ENCODE peak calls at places on chromosomes 1 and 21, in eight cellular contexts. K is right atrium auricular region, Z is thoracic aorta, S is tibial artery, N is PC-3, Q is OCI-LY7, O is left ventricle myocardium inferior, D is IMR-90. R is an unnamed sample. For H3K36me3, the result is how much of the 10 kb centered on the place peaks cover.

GRCh38 chr1:64721576-64722145 is 23.2 kb upstream of the RAVER2 start:
- DNase-seq in K (no peak), Z (no peak), S (no peak), N (no peak), Q (no peak), O (no peak), D (no peak), R (no peak)

GRCh38 chr1:210951279-210951678 is 182.7 kb downstream of the KCNH1 start:
- DNase-seq in K (no peak), Z (no peak), S (no peak), N (no peak), Q (no peak), O (no peak), D (no peak), R (no peak)

GRCh38 chr1:173103006-173103405 is 52.3 kb upstream of the TNFSF18 start:
- DNase-seq in K (no peak), Z (no peak), S (no peak), N (no peak), Q (no peak), O (no peak), D (no peak), R (no peak)

GRCh38 chr1:83918688-83919285 is 80.1 kb downstream of the TTLL7 start:
- DNase-seq in K (no peak), Z (no peak), S (no peak), N (no peak), Q (no peak), O (no peak), D (no peak), R (no peak)

GRCh38 chr1:200448034-200448762 is 38.4 kb upstream of the ZNF281 start:
- DNase-seq in K (no peak), Z (no peak), S (no peak), N (no peak), Q (no peak), O (no peak), D (no peak), R (no peak)

GRCh38 chr1:115545791-115546733 is 95.7 kb upstream of the VANGL1 start:
- DNase-seq in K (no peak), Z (no peak), S (peak), N (peak), Q (no peak), O (no peak), D (peak), R (peak)

GRCh38 chr1:93841771-93842170 is 37.2 kb downstream of the DNTTIP2 start:
- DNase-seq in K (no peak), Z (no peak), S (no peak), N (no peak), Q (no peak), O (no peak), D (no peak), R (no peak)

GRCh38 chr1:212415107-212415841 is 588 bp upstream of the PACC1 start:
- DNase-seq in K (no peak), Z (no peak), S (no peak), N (no peak), Q (peak), O (no peak), D (no peak), R (no peak)

GRCh38 chr1:29114654-29115053 is 9.0 kb downstream of the TMEM200B start:
- DNase-seq in K (no peak), Z (no peak), S (no peak), N (no peak), Q (no peak), O (no peak), D (no peak), R (no peak)
- H3K36me3 ChIP-seq in K (under half), Z (under half), S (under half), N (under half), Q (half or more), O (under half), D (under half), R (under half)

GRCh38 chr1:38009088-38009840 is 3.3 kb upstream of the UTP11 start:
- DNase-seq in K (no peak), Z (no peak), S (no peak), N (no peak), Q (no peak), O (no peak), D (peak), R (peak)
- TF ChIP-seq CTCF in K (no peak), Z (no peak), S (no peak), N (no peak), Q (no peak), O (no peak), D (peak), R (no peak)

DNA sequence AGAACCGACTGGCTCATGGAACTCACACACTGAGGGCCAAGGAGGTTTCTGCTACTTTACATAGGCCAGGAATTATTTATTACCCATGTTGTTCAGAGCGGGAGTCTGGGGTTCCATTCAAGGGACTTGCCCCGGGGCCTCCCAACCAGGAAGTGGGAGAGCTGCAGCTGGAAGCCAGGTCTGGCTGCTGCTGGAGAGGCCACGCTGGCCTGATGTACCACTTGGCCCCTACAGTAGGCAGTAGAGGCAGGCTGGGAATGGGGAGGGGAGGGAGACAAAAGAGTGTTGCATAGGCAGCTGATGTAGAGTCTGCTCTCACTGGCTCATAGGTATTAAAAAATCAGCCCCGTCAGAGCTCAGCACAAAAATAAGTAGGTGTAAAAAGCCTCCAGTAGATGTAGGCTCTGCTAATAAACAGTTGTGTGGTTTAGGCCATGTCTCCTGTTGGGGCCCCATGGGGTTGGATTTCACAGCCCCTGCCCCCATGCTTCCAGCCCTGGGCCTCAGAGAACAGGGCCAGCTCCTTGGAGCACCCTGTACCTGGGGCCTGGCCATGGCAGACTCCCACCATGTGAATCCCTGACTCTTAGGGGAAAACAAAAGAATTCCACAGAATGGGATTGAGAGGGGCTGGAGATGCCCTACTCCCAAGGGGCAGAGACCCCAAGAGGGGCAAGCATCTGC is 11.7 kb downstream of the LRP8 start:
- DNase-seq in K (no peak), Z (no peak), S (no peak), N (no peak), Q (no peak), O (no peak), D (peak), R (no peak)
- H3K36me3 ChIP-seq in K (under half), Z (under half), S (under half), N (under half), Q (half or more), O (under half), D (under half), R (under half)

DNA sequence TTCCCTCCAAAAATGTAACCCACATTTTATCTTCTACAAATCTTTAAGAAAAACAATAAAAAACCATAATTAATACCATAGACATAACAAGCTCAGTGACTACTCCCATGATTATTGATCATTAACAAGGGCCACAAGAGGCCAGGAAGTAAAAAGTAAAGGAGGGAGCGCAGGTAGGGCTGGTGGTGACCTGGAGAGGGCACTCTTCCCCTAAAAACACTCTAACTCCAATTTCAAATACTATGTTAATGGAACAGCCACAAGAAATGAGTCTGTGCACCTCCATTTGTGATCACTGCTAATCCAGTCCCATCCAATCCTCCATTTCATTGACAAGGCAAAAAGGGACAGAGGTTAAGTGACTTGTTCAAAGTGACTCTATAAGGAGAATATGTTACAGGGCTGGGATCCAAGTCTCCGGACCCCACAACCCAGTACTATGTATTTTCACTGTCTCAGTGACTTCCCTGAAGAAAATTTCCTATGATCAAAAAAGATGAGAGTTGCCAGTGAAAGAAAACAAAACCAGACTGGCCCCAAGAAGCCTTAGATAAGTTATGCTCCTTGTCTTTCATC is 41.2 kb upstream of the CFAP298 start:
- DNase-seq in K (no peak), Z (no peak), S (no peak), N (peak), Q (peak), O (no peak), D (peak), R (peak)
- TF ChIP-seq CTCF in K (peak), Z (no peak), S (no peak), N (peak), Q (peak), O (peak), D (peak), R (peak)

GRCh38 chr1:68490046-68490651 is 6.7 kb downstream of the DEPDC1 start:
- DNase-seq in K (no peak), Z (no peak), S (no peak), N (no peak), Q (no peak), O (no peak), D (no peak), R (peak)
- H3K36me3 ChIP-seq in K (under half), Z (under half), S (under half), N (half or more), Q (half or more), O (under half), D (under half), R (under half)

GRCh38 chr21:40615503-40616376 is 231.2 kb downstream of the DSCAM start:
- DNase-seq in K (no peak), Z (no peak), S (no peak), N (no peak), Q (no peak), O (no peak), D (no peak), R (peak)
- TF ChIP-seq CTCF in K (no peak), Z (no peak), S (no peak), N (no peak), Q (no peak), O (no peak), D (no peak), R (no peak)

GRCh38 chr1:43586136-43586726 is 55.5 kb downstream of the PTPRF start:
- DNase-seq in K (no peak), Z (no peak), S (no peak), N (no peak), Q (no peak), O (no peak), D (no peak), R (peak)

GRCh38 chr1:43587594-43587993 is 56.9 kb downstream of the PTPRF start:
- DNase-seq in K (no peak), Z (no peak), S (no peak), N (no peak), Q (no peak), O (no peak), D (peak), R (peak)

GRCh38 chr1:43587001-43587400 is 56.3 kb downstream of the PTPRF start:
- DNase-seq in K (no peak), Z (no peak), S (no peak), N (no peak), Q (no peak), O (no peak), D (no peak), R (no peak)

GRCh38 chr1:43590389-43590788 is 59.6 kb upstream of the KDM4A start:
- DNase-seq in K (no peak), Z (no peak), S (no peak), N (no peak), Q (no peak), O (no peak), D (no peak), R (no peak)

GRCh38 chr1:43588592-43588991 is 57.9 kb downstream of the PTPRF start:
- DNase-seq in K (no peak), Z (no peak), S (no peak), N (no peak), Q (no peak), O (no peak), D (no peak), R (no peak)
- H3K36me3 ChIP-seq in K (under half), Z (under half), S (under half), N (under half), Q (under half), O (under half), D (under half), R (half or more)

DNA sequence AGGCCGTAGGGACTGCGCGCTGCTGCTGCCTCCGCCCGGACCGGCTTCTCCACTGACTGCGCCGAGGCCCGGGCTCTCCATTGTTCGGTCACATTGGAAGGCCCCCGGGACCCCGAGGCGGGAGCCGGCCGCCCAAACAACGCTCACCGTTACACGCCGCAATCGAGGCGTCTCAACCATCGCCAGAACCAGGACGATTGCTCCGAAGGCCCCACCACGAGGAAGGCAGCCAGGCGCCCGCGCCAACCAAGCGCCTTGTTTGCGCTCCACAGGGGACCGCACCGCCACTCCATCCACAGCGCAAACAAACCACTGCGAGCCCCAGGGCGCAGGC is 595 bp downstream of the GLUL start:
- DNase-seq in K (no peak), Z (no peak), S (no peak), N (no peak), Q (no peak), O (no peak), D (no peak), R (no peak)
- TF ChIP-seq CTCF in K (no peak), Z (peak), S (peak), N (no peak), Q (no peak), O (peak), D (no peak), R (no peak)

GRCh38 chr1:24338447-24338846 is 19.3 kb downstream of the GRHL3 start:
- DNase-seq in K (no peak), Z (no peak), S (no peak), N (no peak), Q (no peak), O (no peak), D (no peak), R (no peak)

GRCh38 chr1:24337455-24337854 is 18.3 kb downstream of the GRHL3 start:
- DNase-seq in K (no peak), Z (no peak), S (no peak), N (no peak), Q (no peak), O (no peak), D (no peak), R (no peak)

GRCh38 chr1:24331961-24332673 is 13.0 kb downstream of the GRHL3 start:
- DNase-seq in K (no peak), Z (no peak), S (no peak), N (no peak), Q (no peak), O (no peak), D (no peak), R (no peak)

GRCh38 chr1:24339996-24340395 is 20.8 kb downstream of the GRHL3 start:
- DNase-seq in K (no peak), Z (no peak), S (no peak), N (no peak), Q (no peak), O (no peak), D (no peak), R (no peak)

DNA sequence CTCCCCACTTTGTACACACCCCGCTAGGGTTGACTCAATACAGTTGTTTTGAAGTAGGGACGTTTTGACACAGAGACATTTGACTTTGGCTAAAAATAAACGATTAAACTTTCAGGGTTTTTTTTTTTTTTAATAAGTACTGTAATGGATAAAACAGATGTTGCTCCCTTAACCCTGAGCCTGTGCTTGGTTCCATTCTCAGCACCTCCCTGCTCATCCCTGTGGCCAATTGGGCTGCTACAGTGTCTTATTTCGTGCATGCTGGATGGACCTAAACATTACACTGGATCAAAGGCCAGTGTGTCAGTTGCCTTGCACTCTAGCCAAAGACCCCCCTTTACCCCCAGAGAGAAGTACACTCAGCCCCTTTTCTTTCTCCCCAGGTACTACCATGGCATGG is 16.9 kb downstream of the GRHL3 start:
- DNase-seq in K (no peak), Z (no peak), S (no peak), N (no peak), Q (no peak), O (no peak), D (no peak), R (no peak)
- H3K36me3 ChIP-seq in K (under half), Z (under half), S (under half), N (under half), Q (under half), O (under half), D (under half), R (under half)

DNA sequence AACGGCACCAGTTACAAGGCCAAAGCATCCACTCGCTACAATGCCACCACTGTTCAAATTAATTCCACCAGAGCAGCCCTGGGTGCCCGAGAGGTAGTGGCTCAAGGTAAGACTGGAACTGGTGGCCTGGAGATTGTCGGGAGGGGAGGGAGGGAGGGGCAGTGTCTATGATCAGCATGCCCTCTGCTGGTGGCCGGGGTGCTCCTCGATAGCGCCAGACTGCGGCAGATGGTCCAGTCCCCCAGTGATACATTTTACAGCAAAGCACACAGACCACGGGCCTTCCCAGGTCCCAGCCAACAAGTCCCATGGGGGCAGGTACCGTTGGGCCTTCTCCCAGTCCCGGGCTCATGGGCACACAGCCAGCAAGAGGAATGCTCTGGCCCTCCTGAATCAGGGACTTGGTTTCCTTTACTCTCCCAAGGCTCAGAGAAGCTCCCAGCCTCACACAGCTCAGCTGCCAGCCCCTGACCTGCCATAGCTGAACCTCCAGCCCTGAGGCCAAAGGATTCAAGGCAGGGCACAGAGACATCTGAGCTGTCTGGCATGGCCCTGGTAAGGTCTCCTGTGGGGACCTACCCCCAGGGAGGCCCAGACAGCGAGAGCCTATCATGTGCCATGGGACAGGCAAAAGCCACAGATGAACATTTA is 15.3 kb downstream of the ACOT7 start:
- DNase-seq in K (no peak), Z (no peak), S (no peak), N (no peak), Q (no peak), O (no peak), D (no peak), R (no peak)
- TF ChIP-seq CTCF in K (no peak), Z (no peak), S (no peak), N (peak), Q (peak), O (no peak), D (no peak), R (no peak)